ENCODE peak calls at places on chromosomes 7 and 10, in seven cellular contexts. E, O, F, C, K, L and P are unnamed samples.

GRCh38 chr10:114538544-114538906 is 119.5 kb downstream of the ABLIM1 start:
- DNase-seq in O (no peak), L (no peak), K (no peak), F (no peak), E (no peak), C (peak), P (no peak)

GRCh38 chr7:154299736-154300135 is 247.5 kb downstream of the DPP6 start:
- DNase-seq in C (no peak), F (no peak), O (no peak), L (no peak), E (no peak), K (no peak), P (no peak)

GRCh38 chr7:22841954-22842353 is 19.3 kb upstream of the TOMM7 start:
- DNase-seq in K (no peak), C (peak), F (peak), L (no peak), O (no peak), E (no peak), P (peak)

GRCh38 chr10:61404771-61405170 is 48.4 kb downstream of the TMEM26 start:
- DNase-seq in O (no peak), L (no peak), E (no peak), C (no peak), K (no peak), F (no peak), P (no peak)

GRCh38 chr7:77897004-77897547 is 98.5 kb downstream of the PHTF2 start:
- DNase-seq in C (no peak), L (no peak), E (no peak), O (no peak), F (no peak), K (no peak), P (no peak)

GRCh38 chr10:119209736-119210355 is 2.5 kb downstream of the GRK5 start:
- DNase-seq in E (no peak), F (no peak), O (no peak), C (no peak), L (no peak), K (no peak), P (no peak)

GRCh38 chr10:117216611-117217195 is 19.4 kb downstream of the KCNK18 start:
- DNase-seq in E (peak), C (peak), L (peak), F (peak), O (peak), K (peak), P (peak)

GRCh38 chr7:134041477-134041876 is 85.7 kb upstream of the LRGUK start:
- DNase-seq in L (no peak), C (no peak), E (no peak), K (no peak), O (no peak), F (no peak), P (no peak)

GRCh38 chr10:132027423-132027983 is 38.2 kb upstream of the JAKMIP3 start:
- DNase-seq in K (no peak), C (no peak), O (no peak), L (no peak), F (no peak), E (no peak), P (no peak)

GRCh38 chr10:50506861-50507573 is 116.7 kb downstream of the SGMS1 start:
- DNase-seq in L (no peak), E (no peak), O (no peak), K (peak), F (no peak), C (peak), P (no peak)

GRCh38 chr10:100043796-100044195 is 34.0 kb upstream of the DNMBP start:
- DNase-seq in C (peak), F (peak), E (no peak), L (peak), O (no peak), K (no peak), P (no peak)

GRCh38 chr10:132296671-132297443 is 10.9 kb downstream of the STK32C start:
- DNase-seq in L (no peak), O (no peak), C (no peak), F (no peak), E (no peak), K (no peak), P (peak)

GRCh38 chr7:50953820-50954219 is 171.1 kb upstream of the GRB10 start:
- DNase-seq in E (no peak), F (no peak), K (no peak), L (peak), C (no peak), O (no peak), P (no peak)

GRCh38 chr7:25360471-25360870 is 132.2 kb upstream of the NPVF start:
- DNase-seq in E (no peak), K (no peak), L (no peak), F (no peak), O (no peak), C (no peak), P (no peak)

GRCh38 chr7:141073173-141073640 is 657 bp upstream of the TMEM178B start:
- DNase-seq in K (peak), O (peak), F (peak), E (no peak), L (peak), C (peak), P (no peak)

GRCh38 chr10:47311193-47311899 is 10.9 kb upstream of the GDF2 start:
- DNase-seq in F (no peak), C (peak), O (peak), K (peak), E (no peak), L (no peak), P (no peak)
- H3K27ac ChIP-seq in F (no peak), C (no peak), O (no peak), K (peak), E (no peak), L (no peak), P (no peak)

GRCh38 chr10:1567742-1568495 is 169.4 kb downstream of the ADARB2 start:
- DNase-seq in O (no peak), L (no peak), K (no peak), C (no peak), E (no peak), F (no peak), P (no peak)

GRCh38 chr10:1561731-1562337 is 175.5 kb downstream of the ADARB2 start:
- DNase-seq in E (no peak), L (no peak), O (no peak), C (no peak), F (no peak), K (no peak), P (no peak)

GRCh38 chr10:1563028-1563427 is 174.3 kb downstream of the ADARB2 start:
- DNase-seq in K (no peak), O (no peak), F (no peak), C (no peak), L (no peak), E (no peak), P (no peak)

GRCh38 chr10:1567152-1567551 is 170.2 kb downstream of the ADARB2 start:
- DNase-seq in L (no peak), E (no peak), C (no peak), O (no peak), K (no peak), F (no peak), P (no peak)

GRCh38 chr10:1564791-1565190 is 172.5 kb downstream of the ADARB2 start:
- DNase-seq in L (no peak), C (no peak), F (no peak), E (no peak), O (no peak), K (no peak), P (peak)
- TF ChIP-seq POLR2A in L (no peak), C (no peak), F (no peak), E (no peak), O (no peak), K (no peak), P (no peak)

GRCh38 chr10:44969854-44970253 is 8.8 kb downstream of the DEPP1 start:
- DNase-seq in F (no peak), C (peak), O (no peak), L (no peak), K (peak), E (no peak), P (peak)

GRCh38 chr10:44966816-44967509 is 7.4 kb downstream of the RASSF4 start:
- DNase-seq in K (no peak), C (peak), E (no peak), L (no peak), O (no peak), F (no peak), P (peak)

GRCh38 chr10:44968887-44969400 is 9.3 kb downstream of the RASSF4 start:
- DNase-seq in K (no peak), C (peak), O (no peak), L (no peak), E (no peak), F (no peak), P (peak)

GRCh38 chr10:44967596-44967995 is 8.0 kb downstream of the RASSF4 start:
- DNase-seq in L (no peak), F (peak), E (no peak), C (peak), K (no peak), O (no peak), P (peak)

GRCh38 chr10:44968101-44968886 is 8.7 kb downstream of the RASSF4 start:
- DNase-seq in C (peak), O (no peak), L (no peak), E (no peak), F (peak), K (no peak), P (peak)
- H3K4me3 ChIP-seq in C (no peak), O (no peak), L (peak), E (no peak), F (no peak), K (no peak), P (no peak)

DNA sequence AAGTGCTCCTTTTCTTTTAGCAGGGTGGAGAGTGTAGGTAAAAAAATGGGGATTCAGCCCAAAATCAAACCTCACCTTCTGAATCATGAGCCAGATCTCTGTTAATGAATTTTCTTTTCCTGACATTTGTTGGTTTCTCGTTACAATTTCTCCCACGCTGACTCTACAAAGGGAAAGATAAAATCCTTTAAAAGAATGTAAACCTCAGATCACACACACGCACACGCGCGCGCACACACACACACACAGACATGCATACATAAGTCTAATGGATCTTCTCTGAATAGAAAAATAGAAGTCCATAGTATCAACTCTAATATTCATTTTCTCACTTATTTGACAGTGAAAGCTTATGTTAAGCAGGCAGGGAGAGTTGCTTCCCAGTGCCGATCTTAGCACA is 1.5 kb downstream of the ETV1 start:
- DNase-seq in O (no peak), L (no peak), K (no peak), E (no peak), F (no peak), C (no peak), P (no peak)
- H3K27ac ChIP-seq in O (no peak), L (peak), K (no peak), E (no peak), F (no peak), C (no peak), P (no peak)